ENCODE peak calls at places on chromosomes 2 and 18, in six cellular contexts. Q is right lobe of liver, M is adrenal gland, S is ovary, K is A549, F is tibial nerve. U is an unnamed sample.

GRCh38 chr2:232076736-232077135 is 115.2 kb downstream of the DIS3L2 start:
- DNase-seq in Q (no peak), M (no peak), S (no peak), K (no peak), F (no peak), U (no peak)

GRCh38 chr2:107467414-107467813 is 359.3 kb upstream of the RGPD4 start:
- DNase-seq in Q (no peak), M (no peak), S (no peak), K (no peak), F (no peak), U (no peak)

GRCh38 chr2:96241901-96242611 is 23.7 kb downstream of the TMEM127 start:
- DNase-seq in Q (no peak), M (peak; percentile 78), S (no peak), K (no peak), F (no peak), U (no peak)

GRCh38 chr2:64862623-64863022 is 126.6 kb upstream of the SLC1A4 start:
- DNase-seq in Q (no peak), M (no peak), S (no peak), K (no peak), F (no peak), U (no peak)

GRCh38 chr18:45877403-45877802 is 51.9 kb downstream of the SIGLEC15 start:
- DNase-seq in Q (no peak), M (no peak), S (no peak), K (no peak), F (no peak), U (no peak)

GRCh38 chr2:12300019-12300602 is 416.6 kb upstream of the TRIB2 start:
- DNase-seq in Q (no peak), M (no peak), S (no peak), K (no peak), F (no peak), U (no peak)

GRCh38 chr2:150538582-150539236 is 51.2 kb upstream of the RND3 start:
- DNase-seq in Q (no peak), M (no peak), S (no peak), K (no peak), F (no peak), U (no peak)

GRCh38 chr2:133780099-133780996 is 212.1 kb upstream of the NCKAP5 start:
- DNase-seq in Q (no peak), M (peak; percentile 85), S (no peak), K (peak; percentile 28), F (peak; percentile 42), U (peak; percentile 69)

GRCh38 chr18:43364535-43364934 is 87.2 kb upstream of the SYT4 start:
- DNase-seq in Q (no peak), M (no peak), S (no peak), K (no peak), F (no peak), U (no peak)

GRCh38 chr18:10201655-10202054 is 252.8 kb upstream of the APCDD1 start:
- DNase-seq in Q (no peak), M (no peak), S (no peak), K (no peak), F (no peak), U (no peak)

GRCh38 chr18:48043166-48043565 is 112.7 kb upstream of the SMAD2 start:
- DNase-seq in Q (no peak), M (no peak), S (no peak), K (no peak), F (no peak), U (no peak)

GRCh38 chr2:111945444-111946293 is 47.3 kb downstream of the MERTK start:
- DNase-seq in Q (no peak), M (peak; percentile 45), S (peak; percentile 52), K (no peak), F (no peak), U (no peak)

GRCh38 chr2:54176577-54176976 is 61.2 kb downstream of the ACYP2 start:
- DNase-seq in Q (no peak), M (peak; percentile 73), S (peak; percentile 50), K (no peak), F (peak; percentile 26), U (peak; percentile 8)

GRCh38 chr2:232884549-232885263 is 14.6 kb downstream of the SNORC start:
- DNase-seq in Q (no peak), M (no peak), S (no peak), K (no peak), F (peak; percentile 9), U (no peak)

GRCh38 chr2:16661936-16662335 is 3.7 kb downstream of the CYRIA start:
- DNase-seq in Q (no peak), M (no peak), S (no peak), K (no peak), F (no peak), U (no peak)

GRCh38 chr18:54995421-54995820 is 36.2 kb upstream of the CCDC68 start:
- DNase-seq in Q (no peak), M (no peak), S (no peak), K (no peak), F (no peak), U (no peak)

GRCh38 chr2:130798472-130799221 is 38.1 kb upstream of the ARHGEF4 start:
- DNase-seq in Q (no peak), M (peak; percentile 65), S (peak; percentile 71), K (no peak), F (no peak), U (peak; percentile 29)

GRCh38 chr2:211737282-211737681 is 801.3 kb downstream of the ERBB4 start:
- DNase-seq in Q (no peak), M (no peak), S (no peak), K (no peak), F (no peak), U (no peak)

GRCh38 chr2:120818441-120818920 is 82.8 kb downstream of the GLI2 start:
- DNase-seq in Q (peak; percentile 43), M (peak; percentile 90), S (peak; percentile 82), K (peak; percentile 31), F (no peak), U (peak; percentile 63)

GRCh38 chr2:29487967-29488550 is 372.8 kb downstream of the CLIP4 start:
- DNase-seq in Q (no peak), M (no peak), S (no peak), K (no peak), F (no peak), U (no peak)

GRCh38 chr2:127941461-127941860 is 55.7 kb upstream of the AMMECR1L start:
- DNase-seq in Q (no peak), M (no peak), S (no peak), K (no peak), F (no peak), U (no peak)

GRCh38 chr2:68390114-68390513 is 25.0 kb downstream of the PLEK start:
- DNase-seq in Q (no peak), M (no peak), S (no peak), K (no peak), F (no peak), U (no peak)

GRCh38 chr2:68390600-68390999 is 25.5 kb downstream of the PLEK start:
- DNase-seq in Q (no peak), M (no peak), S (no peak), K (no peak), F (no peak), U (no peak)

GRCh38 chr2:68388772-68389171 is 23.7 kb downstream of the PLEK start:
- DNase-seq in Q (no peak), M (no peak), S (no peak), K (no peak), F (no peak), U (no peak)

GRCh38 chr2:68391869-68392268 is 26.8 kb downstream of the PLEK start:
- DNase-seq in Q (no peak), M (no peak), S (no peak), K (no peak), F (no peak), U (no peak)

GRCh38 chr2:68391099-68391498 is 26.0 kb downstream of the PLEK start:
- DNase-seq in Q (no peak), M (no peak), S (no peak), K (no peak), F (no peak), U (no peak)
- TF ChIP-seq POLR2A in Q (no peak), M (no peak), S (no peak), K (no peak), F (no peak), U (no peak)

GRCh38 chr2:118090387-118091139 is 2.3 kb downstream of the INSIG2 start:
- DNase-seq in Q (no peak), M (no peak), S (no peak), K (no peak), F (no peak), U (no peak)
- H3K4me3 ChIP-seq in Q (peak overlapping the region; percentile 65), M (no peak overlapping the region), S (no peak overlapping the region), K (no peak overlapping the region), F (no peak overlapping the region), U (no peak overlapping the region)

GRCh38 chr2:99476629-99477028 is 13.2 kb downstream of the REV1 start:
- DNase-seq in Q (peak; percentile 57), M (peak; percentile 78), S (no peak), K (no peak), F (no peak), U (no peak)

GRCh38 chr2:99473496-99474083 is 16.2 kb downstream of the REV1 start:
- DNase-seq in Q (no peak), M (no peak), S (no peak), K (no peak), F (no peak), U (no peak)

GRCh38 chr2:99478632-99479031 is 11.2 kb downstream of the REV1 start:
- DNase-seq in Q (no peak), M (no peak), S (no peak), K (no peak), F (no peak), U (no peak)

GRCh38 chr2:99480390-99480789 is 9.4 kb downstream of the REV1 start:
- DNase-seq in Q (no peak), M (no peak), S (no peak), K (no peak), F (no peak), U (no peak)

GRCh38 chr2:99477054-99477453 is 12.8 kb downstream of the REV1 start:
- DNase-seq in Q (no peak), M (no peak), S (no peak), K (no peak), F (no peak), U (no peak)
- H3K27ac ChIP-seq in Q (no peak overlapping the region), M (no peak overlapping the region), S (no peak overlapping the region), K (no peak overlapping the region), F (no peak overlapping the region), U (no peak overlapping the region)

DNA sequence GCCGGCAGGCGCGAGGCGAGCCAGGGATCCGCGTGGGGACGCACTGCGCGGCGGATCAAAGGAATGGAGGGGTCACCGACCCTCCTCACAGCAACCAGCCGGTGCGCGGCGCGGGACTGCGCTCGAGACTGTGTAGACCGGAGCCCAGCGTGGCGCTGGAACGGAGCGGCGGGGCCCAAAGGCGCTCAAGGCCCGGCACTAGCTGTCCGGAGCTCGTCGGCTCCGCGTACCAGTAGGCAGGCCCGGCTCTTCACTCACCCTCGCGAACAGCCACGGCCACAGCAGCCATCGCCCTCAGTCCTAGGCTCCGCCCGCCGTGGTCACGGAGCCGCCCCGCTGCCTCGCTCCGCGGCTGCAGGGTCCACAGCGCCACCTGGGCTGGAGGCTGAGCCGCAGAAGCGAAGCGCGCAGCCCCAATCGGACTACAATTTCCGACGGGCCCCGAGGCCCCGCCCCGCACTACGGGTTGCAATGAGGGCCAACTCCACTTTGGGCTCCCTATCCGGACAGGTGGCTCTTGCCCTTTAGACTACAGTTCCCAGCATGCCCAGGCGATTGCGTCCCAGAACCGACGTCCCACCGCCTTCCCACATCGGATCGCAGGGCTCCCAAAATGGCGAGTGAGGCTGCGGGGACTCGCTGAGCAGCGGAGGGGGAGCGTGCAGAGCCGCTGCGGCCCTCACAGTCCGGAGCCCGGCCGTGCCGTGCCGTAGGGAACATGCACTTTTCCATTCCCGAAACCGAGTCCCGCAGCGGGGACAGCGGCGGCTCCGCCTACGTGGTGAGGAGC is at the start of the genes EIF2B4 and SNX17:
- DNase-seq in Q (peak; percentile 99), M (peak; percentile 100), S (peak; percentile 98), K (peak; percentile 98), F (peak; percentile 97), U (peak; percentile 99)
- TF ChIP-seq POLR2A in Q (peak; percentile 78), M (peak; percentile 81), S (peak; percentile 59), K (peak; percentile 90), F (peak; percentile 67), U (peak; percentile 90)